ENCODE peak calls at places on chromosomes 11 and 22, in nine cellular contexts. Z, R, V, F, M, P, E, K and Y are unnamed samples.

GRCh38 chr11:2885017-2885675 is 429 bp downstream of the CDKN1C start:
- DNase-seq in P (peak; percentile 53), F (peak; percentile 48), Z (no peak), R (peak; percentile 27), K (no peak), V (no peak), M (no peak), E (no peak), Y (no peak)

GRCh38 chr11:60563553-60564235 is 48.5 kb downstream of the MS4A13 start:
- DNase-seq in K (peak; percentile 98), E (peak; percentile 5), M (no peak), P (peak; percentile 56), F (no peak), V (no peak), Z (no peak), R (no peak), Y (no peak)

GRCh38 chr22:38968801-38969200 is 11.4 kb downstream of the APOBEC3A start:
- DNase-seq in F (no peak), E (no peak), R (no peak), V (no peak), P (no peak), Z (no peak), K (no peak), M (no peak), Y (no peak)

GRCh38 chr11:87180743-87181142 is 143.0 kb downstream of the TMEM135 start:
- DNase-seq in F (no peak), M (no peak), K (no peak), Z (no peak), E (no peak), P (no peak), R (no peak), V (no peak), Y (no peak)

GRCh38 chr22:39155421-39155820 is 2.9 kb upstream of the CBX7 start:
- DNase-seq in Z (no peak), P (no peak), V (no peak), F (no peak), R (no peak), K (no peak), M (no peak), E (no peak), Y (no peak)

GRCh38 chr11:101241160-101241795 is 111.7 kb upstream of the PGR start:
- DNase-seq in P (no peak), R (no peak), F (no peak), Z (no peak), V (no peak), K (no peak), E (no peak), M (no peak), Y (no peak)

GRCh38 chr11:66820381-66820780 is 22.9 kb upstream of the RCE1 start:
- DNase-seq in M (no peak), E (no peak), Z (no peak), P (no peak), F (no peak), R (no peak), V (no peak), K (no peak), Y (no peak)

GRCh38 chr22:35219012-35219411 is 38.3 kb upstream of the HMGXB4 start:
- DNase-seq in F (no peak), K (no peak), M (no peak), V (no peak), P (no peak), Z (no peak), E (no peak), R (no peak), Y (no peak)

GRCh38 chr22:23207786-23208325 is 27.5 kb downstream of the BCR start:
- DNase-seq in V (no peak), R (no peak), F (no peak), M (no peak), E (no peak), K (peak; percentile 91), P (peak; percentile 64), Z (no peak), Y (no peak)

GRCh38 chr11:3162410-3163240 is 2.5 kb downstream of the OSBPL5 start:
- DNase-seq in E (no peak), F (no peak), V (no peak), M (no peak), K (no peak), P (no peak), Z (no peak), R (no peak), Y (no peak)

GRCh38 chr22:24049978-24050377 is 38.9 kb downstream of the CABIN1 start:
- DNase-seq in R (no peak), V (no peak), K (no peak), E (no peak), F (no peak), M (no peak), Z (no peak), P (no peak), Y (no peak)

GRCh38 chr22:20918663-20919220 is 1.5 kb downstream of the CRKL start:
- DNase-seq in K (no peak), M (no peak), Z (no peak), F (no peak), V (no peak), E (no peak), R (no peak), P (peak; percentile 9), Y (no peak)

GRCh38 chr11:73760066-73760679 is 701 bp downstream of the RAB6A start:
- DNase-seq in F (no peak), Z (no peak), P (peak; percentile 43), V (no peak), R (peak; percentile 9), E (no peak), M (no peak), K (peak; percentile 22), Y (no peak)

GRCh38 chr11:9748361-9748970 is 84.6 kb downstream of the SWAP70 start:
- DNase-seq in M (no peak), R (peak; percentile 57), F (peak; percentile 43), V (peak; percentile 32), E (peak; percentile 52), P (peak; percentile 40), K (peak; percentile 1), Z (peak; percentile 94), Y (peak; percentile 46)

GRCh38 chr11:119318240-119319135 is 1.6 kb upstream of the MCAM start:
- DNase-seq in E (no peak), V (no peak), K (no peak), M (no peak), R (no peak), P (no peak), F (no peak), Z (no peak), Y (no peak)

GRCh38 chr11:103315248-103315647 is 206.0 kb downstream of the DYNC2H1 start:
- DNase-seq in R (no peak), E (no peak), P (no peak), Z (no peak), K (no peak), M (no peak), V (no peak), F (no peak), Y (no peak)

GRCh38 chr11:33545941-33546340 is 154.7 kb downstream of the C11orf91 start:
- DNase-seq in R (no peak), K (no peak), E (no peak), Z (no peak), P (no peak), M (no peak), V (no peak), F (no peak), Y (no peak)

GRCh38 chr11:45920531-45921477 is 1.7 kb upstream of the LARGE2 start:
- DNase-seq in R (peak; percentile 7), E (no peak), P (no peak), M (no peak), K (no peak), V (no peak), Z (no peak), F (peak; percentile 21), Y (no peak)

GRCh38 chr11:61162092-61162935 is 1.1 kb upstream of the VPS37C start:
- DNase-seq in E (no peak), V (no peak), Z (peak; percentile 10), F (no peak), P (peak; percentile 68), M (no peak), K (peak; percentile 91), R (peak; percentile 17), Y (no peak)